ENCODE peak calls at places on chromosomes 16 and 17, in ten cellular contexts. Z is mucosa of descending colon, L is foreskin fibroblast, G is ovary, E is body of pancreas, C is psoas muscle, V is HCT116, W is left ventricle myocardium inferior, Q is cardiac fibroblast, X is heart left ventricle. R is an unnamed sample.

GRCh38 chr16:57000271-57001025 is 11.1 kb downstream of the NLRC5 start:
- DNase-seq in Z (no peak), C (peak), X (peak), L (peak), E (peak), Q (peak), G (no peak), W (peak), V (peak), R (peak)

GRCh38 chr16:24281466-24281865 is 25.3 kb downstream of the CACNG3 start:
- DNase-seq in X (no peak), Z (no peak), G (no peak), Q (no peak), V (no peak), E (no peak), C (no peak), L (no peak), W (no peak), R (no peak)

GRCh38 chr17:4433515-4434031 is at the start of gene SPNS3:
- DNase-seq in E (no peak), Z (no peak), V (no peak), Q (no peak), W (no peak), X (peak), G (no peak), L (no peak), C (no peak), R (no peak)

GRCh38 chr17:79808763-79809529 is 12.1 kb upstream of the CBX8 start:
- DNase-seq in V (peak), X (no peak), G (no peak), W (no peak), Z (peak), C (no peak), Q (peak), E (peak), L (no peak), R (no peak)

GRCh38 chr16:86951831-86952598 is 365.2 kb downstream of the C16orf95 start:
- DNase-seq in E (no peak), G (no peak), L (peak), C (peak), W (peak), V (peak), X (no peak), Q (peak), Z (no peak), R (peak)

GRCh38 chr16:87304951-87305350 is 12.2 kb downstream of the C16orf95 start:
- DNase-seq in V (no peak), E (no peak), X (no peak), C (no peak), G (no peak), Z (no peak), Q (no peak), L (no peak), W (no peak), R (no peak)

GRCh38 chr17:48187867-48188608 is 80.5 kb downstream of the SNX11 start:
- DNase-seq in E (no peak), Q (no peak), G (no peak), L (no peak), W (no peak), Z (no peak), C (no peak), V (no peak), X (no peak), R (no peak)

GRCh38 chr17:76405967-76406647 is 21.7 kb downstream of the SPHK1 start:
- DNase-seq in V (no peak), E (peak), C (peak), Z (peak), Q (peak), L (no peak), W (peak), G (peak), X (peak), R (no peak)

GRCh38 chr16:53756329-53756996 is 52.5 kb downstream of the FTO start:
- DNase-seq in L (no peak), W (no peak), Z (no peak), C (no peak), G (no peak), E (no peak), V (no peak), Q (no peak), X (no peak), R (no peak)

GRCh38 chr17:13587487-13588338 is 14.0 kb downstream of the HS3ST3A1 start:
- DNase-seq in L (peak), V (no peak), Q (no peak), C (no peak), E (no peak), X (no peak), Z (no peak), W (no peak), G (no peak), R (no peak)

GRCh38 chr16:79801550-79802090 is 201.1 kb upstream of the MAF start:
- DNase-seq in Q (no peak), E (no peak), G (no peak), Z (no peak), W (no peak), L (no peak), C (no peak), V (no peak), X (no peak), R (no peak)

GRCh38 chr16:10678655-10679054 is 16.1 kb downstream of the TEKT5 start:
- DNase-seq in W (no peak), G (no peak), Z (no peak), V (no peak), Q (no peak), L (no peak), X (no peak), E (no peak), C (no peak), R (no peak)

GRCh38 chr16:682493-683395 is 1.4 kb downstream of the JMJD8 start:
- DNase-seq in C (no peak), W (no peak), G (peak), L (no peak), E (no peak), Q (no peak), X (no peak), Z (peak), V (no peak), R (no peak)

GRCh38 chr17:15194859-15195277 is 70.3 kb downstream of the PMP22 start:
- DNase-seq in Z (no peak), V (no peak), Q (no peak), G (no peak), E (no peak), X (no peak), L (no peak), W (no peak), C (no peak), R (no peak)

GRCh38 chr17:74228326-74228978 is 15.1 kb downstream of the TTYH2 start:
- DNase-seq in X (no peak), C (no peak), G (no peak), Q (no peak), L (no peak), E (no peak), W (no peak), V (no peak), Z (no peak), R (no peak)

GRCh38 chr17:18322522-18322921 is 7.4 kb downstream of the SMCR8 start:
- DNase-seq in E (no peak), L (no peak), C (no peak), G (no peak), Z (no peak), X (no peak), Q (no peak), V (no peak), W (no peak), R (no peak)

GRCh38 chr17:30263552-30264333 is 28.0 kb downstream of the BLMH start:
- DNase-seq in X (no peak), Q (peak), L (no peak), C (no peak), G (no peak), E (peak), Z (no peak), V (no peak), W (no peak), R (peak)

GRCh38 chr17:77382356-77382911 is 241.7 kb downstream of the SEC14L1 start:
- DNase-seq in Q (no peak), L (peak), E (no peak), W (no peak), Z (no peak), V (no peak), C (no peak), G (no peak), X (no peak), R (no peak)

GRCh38 chr17:7263071-7263800 is 958 bp upstream of the CLDN7 start:
- DNase-seq in C (no peak), E (peak), Z (peak), G (no peak), X (no peak), W (no peak), L (no peak), V (peak), Q (no peak), R (no peak)

GRCh38 chr17:33864758-33865229 is 390.3 kb upstream of the CCL2 start:
- DNase-seq in Q (no peak), V (no peak), G (no peak), E (no peak), C (no peak), W (no peak), X (no peak), L (no peak), Z (no peak), R (no peak)

GRCh38 chr17:39655105-39655504 is 10.0 kb upstream of the TCAP start:
- DNase-seq in X (no peak), E (no peak), V (no peak), C (no peak), Z (no peak), W (no peak), G (no peak), L (no peak), Q (no peak), R (no peak)

GRCh38 chr17:39652635-39653315 is 12.4 kb upstream of the TCAP start:
- DNase-seq in Q (no peak), G (no peak), X (no peak), E (no peak), W (no peak), L (peak), Z (no peak), V (no peak), C (no peak), R (no peak)

GRCh38 chr17:39653316-39653661 is 11.9 kb upstream of the TCAP start:
- DNase-seq in L (no peak), C (no peak), W (no peak), V (no peak), E (no peak), Q (no peak), X (no peak), G (no peak), Z (no peak), R (no peak)

GRCh38 chr17:39651908-39652634 is 13.1 kb upstream of the TCAP start:
- DNase-seq in G (no peak), E (no peak), Q (no peak), L (no peak), C (no peak), W (no peak), Z (no peak), X (no peak), V (no peak), R (no peak)

DNA sequence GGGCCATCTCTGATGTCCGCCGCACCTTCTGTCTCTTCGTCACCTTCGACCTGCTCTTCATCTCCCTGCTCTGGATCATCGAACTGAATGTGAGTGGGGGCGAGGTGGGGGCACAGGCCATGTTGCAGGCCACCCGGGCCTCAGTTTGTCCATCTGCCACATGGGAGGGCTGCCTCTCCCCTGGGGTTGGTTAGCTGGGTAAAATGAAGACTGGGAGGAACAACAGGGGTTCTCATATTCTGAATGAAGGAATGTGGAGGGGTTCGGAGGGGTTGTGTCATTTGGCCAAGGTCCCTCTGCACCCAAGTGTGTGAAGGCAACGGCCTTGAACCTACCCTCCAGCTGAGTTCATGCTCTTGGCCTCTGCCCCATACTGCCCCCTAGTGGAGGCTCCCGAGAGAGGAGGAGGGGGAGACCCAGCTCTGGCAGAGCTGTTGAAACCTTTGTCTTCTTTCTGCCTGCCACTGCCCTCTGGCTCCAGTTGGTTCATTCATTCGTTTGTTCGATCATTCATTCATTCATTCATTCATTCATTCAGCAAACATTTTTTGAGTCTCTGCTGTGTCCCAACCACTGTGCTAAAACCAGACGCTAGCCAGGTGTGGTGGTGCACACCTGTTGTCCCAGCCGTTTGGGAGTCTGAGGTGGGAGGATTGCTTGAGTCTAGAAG is 11.4 kb upstream of the TCAP start:
- DNase-seq in Q (peak), Z (peak), V (no peak), L (peak), C (peak), X (peak), E (peak), W (peak), G (no peak), R (no peak)
- H3K4me3 ChIP-seq in Q (no peak), Z (no peak), V (no peak), L (no peak), C (no peak), X (no peak), E (no peak), W (no peak), G (no peak), R (no peak)

DNA sequence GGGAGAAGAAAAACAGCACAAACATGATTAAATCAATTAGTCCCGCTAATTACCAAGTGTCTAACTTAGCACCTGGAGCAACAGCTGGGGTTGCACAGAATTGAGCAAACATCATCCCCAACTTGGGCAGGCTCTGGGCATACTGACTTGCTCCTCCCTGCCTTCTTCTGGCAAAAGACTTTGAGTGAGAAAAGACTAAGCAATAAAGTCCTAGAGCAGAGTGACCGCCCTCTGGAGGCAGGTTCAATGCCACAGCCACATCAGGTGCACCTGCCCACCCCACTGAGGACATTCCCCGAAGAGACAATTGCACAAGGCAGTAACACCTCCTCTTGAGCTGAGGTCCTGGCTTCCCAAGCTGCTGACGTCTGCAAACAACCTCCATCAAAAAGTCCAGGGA is 358.3 kb downstream of the SOX9 start:
- DNase-seq in L (no peak), Z (peak), C (no peak), Q (no peak), W (no peak), E (peak), G (no peak), V (no peak), X (no peak), R (no peak)
- TF ChIP-seq CTCF in L (no peak), Z (no peak), C (no peak), Q (no peak), W (no peak), E (peak), G (no peak), V (peak), X (no peak), R (no peak)

DNA sequence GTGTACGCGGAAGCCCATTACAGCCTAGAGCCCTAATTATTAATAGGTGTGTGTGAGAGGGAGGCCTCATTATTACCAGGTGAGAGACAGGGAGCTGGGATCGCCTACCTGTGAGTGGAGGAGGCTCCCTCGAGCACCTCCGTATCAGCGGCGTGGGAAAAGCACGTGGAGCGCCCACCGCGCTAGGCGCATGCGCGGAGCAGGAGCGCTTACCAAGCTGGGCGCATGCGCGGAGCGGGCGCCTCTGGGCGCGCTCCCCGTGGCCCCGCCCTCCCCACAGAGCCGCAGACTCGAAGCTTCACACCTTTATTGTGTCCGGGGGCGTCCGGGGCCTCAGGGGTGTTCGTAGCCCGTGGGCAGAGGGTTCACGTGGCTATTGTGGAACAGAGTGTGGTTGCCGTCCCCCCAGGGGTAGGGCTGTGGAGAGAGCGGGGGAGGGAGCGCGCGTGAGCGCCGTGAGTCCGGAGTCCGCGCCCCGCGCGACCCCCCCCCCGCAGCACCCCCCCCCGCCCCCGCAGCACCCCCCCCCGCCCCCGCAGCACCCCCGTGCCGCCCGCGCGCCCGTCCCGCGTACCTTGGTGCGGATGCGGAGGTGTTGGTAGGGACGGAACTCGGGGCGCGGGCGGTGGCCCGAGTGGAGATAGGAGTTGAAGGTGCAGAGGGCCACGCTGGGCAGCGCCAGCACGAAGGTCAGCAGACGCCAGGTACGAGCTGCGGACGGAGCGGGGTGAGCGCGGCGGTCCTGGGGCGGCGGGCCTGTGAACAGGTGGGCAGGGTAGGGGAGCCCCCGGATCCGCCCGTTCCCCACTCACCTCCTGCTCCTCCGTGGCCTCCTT is 501 bp downstream of the COX6A2 start:
- DNase-seq in W (peak), Q (peak), Z (peak), V (no peak), G (peak), X (peak), C (peak), L (peak), E (peak), R (no peak)
- H3K4me3 ChIP-seq in W (peak), Q (no peak), Z (no peak), V (no peak), G (peak), X (peak), C (peak), L (peak), E (no peak), R (no peak)

GRCh38 chr16:15037745-15038144 is 18.1 kb downstream of the NTAN1 start:
- DNase-seq in E (no peak), Z (no peak), G (no peak), Q (no peak), C (no peak), X (no peak), V (no peak), W (no peak), L (no peak), R (no peak)
- TF ChIP-seq CTCF in E (no peak), Z (no peak), G (no peak), Q (no peak), C (no peak), X (no peak), V (no peak), W (no peak), L (no peak), R (no peak)

GRCh38 chr16:14485811-14486519 is 144.1 kb downstream of the PARN start:
- DNase-seq in W (no peak), E (no peak), L (no peak), Q (no peak), G (no peak), Z (no peak), C (no peak), V (no peak), X (no peak), R (no peak)
- H3K4me3 ChIP-seq in W (peak), E (no peak), L (no peak), Q (no peak), G (no peak), Z (no peak), C (peak), V (no peak), X (no peak), R (no peak)

GRCh38 chr17:50195196-50195865 is 6.1 kb downstream of the COL1A1 start:
- DNase-seq in C (peak), Q (peak), G (no peak), L (peak), Z (no peak), X (peak), W (no peak), V (no peak), E (no peak), R (peak)
- TF ChIP-seq CTCF in C (no peak), Q (peak), G (no peak), L (peak), Z (no peak), X (no peak), W (no peak), V (peak), E (no peak), R (peak)

DNA sequence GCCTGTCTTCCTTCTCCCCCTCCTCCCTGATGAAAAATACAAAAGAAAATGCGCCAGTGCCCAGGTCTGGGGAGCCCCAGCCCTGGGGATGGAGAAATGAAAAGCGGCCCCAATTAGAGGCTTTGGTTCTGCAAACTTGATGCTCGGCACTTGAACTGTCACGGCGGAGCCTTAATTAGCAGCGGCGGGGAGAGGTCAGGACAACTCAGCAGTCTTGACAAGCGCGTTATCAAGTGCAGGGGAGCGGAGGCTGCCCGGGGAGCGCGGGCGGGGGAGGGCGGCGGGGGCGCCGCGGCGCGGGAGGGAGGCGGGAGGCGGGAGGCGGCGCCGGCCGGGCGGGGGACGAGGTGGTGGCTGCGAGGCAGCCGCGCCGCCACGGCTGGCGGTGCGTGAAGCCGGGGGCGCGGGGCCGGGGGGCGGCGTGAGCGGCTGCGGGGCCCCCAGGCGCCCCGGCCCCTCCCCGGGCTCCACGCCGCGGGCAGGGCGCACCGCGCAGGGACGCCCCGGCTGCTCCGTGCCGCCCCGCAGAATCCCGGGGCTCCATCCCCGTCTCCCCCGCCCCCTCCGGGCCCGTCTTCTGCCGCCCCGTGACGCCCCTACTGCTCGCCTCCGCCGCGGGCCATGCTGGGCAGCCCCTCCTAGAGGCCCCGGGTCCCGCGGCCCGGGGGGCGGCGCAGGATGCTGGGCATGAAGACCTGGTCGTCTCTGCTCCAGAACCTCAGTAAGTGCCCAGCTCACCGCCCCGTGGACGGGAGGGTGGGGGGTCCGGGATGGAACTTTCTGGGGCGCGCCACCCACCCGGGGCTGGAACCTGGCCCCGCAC is 150.5 kb upstream of the GSE1 start:
- DNase-seq in G (peak), Z (no peak), X (peak), Q (no peak), W (peak), L (peak), E (peak), C (no peak), V (no peak), R (no peak)
- H3K4me3 ChIP-seq in G (peak), Z (no peak), X (peak), Q (peak), W (peak), L (peak), E (no peak), C (peak), V (no peak), R (no peak)

GRCh38 chr16:8194795-8195194 is 395.5 kb downstream of the TMEM114 start:
- DNase-seq in W (no peak), L (no peak), Z (peak), G (no peak), X (no peak), V (no peak), C (no peak), Q (no peak), E (no peak), R (no peak)
- TF ChIP-seq CTCF in W (peak), L (no peak), Z (no peak), G (no peak), X (peak), V (peak), C (no peak), Q (no peak), E (no peak), R (no peak)

GRCh38 chr16:65418435-65418834 is 296.6 kb upstream of the CDH11 start:
- DNase-seq in G (no peak), C (no peak), L (peak), Z (no peak), X (no peak), Q (no peak), E (no peak), W (no peak), V (no peak), R (no peak)

GRCh38 chr16:65413861-65414260 is 292.0 kb upstream of the CDH11 start:
- DNase-seq in Q (no peak), E (no peak), L (no peak), G (no peak), X (no peak), C (no peak), W (no peak), Z (no peak), V (no peak), R (peak)

GRCh38 chr16:65410801-65411200 is 288.9 kb upstream of the CDH11 start:
- DNase-seq in W (no peak), X (no peak), C (no peak), V (no peak), Z (no peak), G (no peak), Q (peak), L (peak), E (no peak), R (peak)

GRCh38 chr16:65415460-65415859 is 293.6 kb upstream of the CDH11 start:
- DNase-seq in L (no peak), E (no peak), V (no peak), X (no peak), C (no peak), Z (no peak), W (no peak), G (no peak), Q (no peak), R (peak)

GRCh38 chr16:65414284-65414984 is 292.6 kb upstream of the CDH11 start:
- DNase-seq in G (no peak), E (no peak), X (no peak), C (no peak), Q (peak), L (peak), V (no peak), W (no peak), Z (no peak), R (peak)
- H3K4me3 ChIP-seq in G (no peak), E (no peak), X (no peak), C (no peak), Q (no peak), L (no peak), V (no peak), W (no peak), Z (no peak), R (no peak)